ENCODE peak calls at places on chromosomes 7 and 10, in five cellular contexts. One of them, this sample, is unnamed.

GRCh38 chr10:124701038-124701365 is 43.2 kb downstream of the FAM53B start:
- DNase-seq in psoas muscle: peak
- DNase-seq in GM23338: no peak
- DNase-seq in heart left ventricle: no peak
- DNase-seq in aorta: peak
- DNase-seq in this sample: no peak

GRCh38 chr10:96334888-96335526 is 23.8 kb downstream of the OPALIN start:
- DNase-seq in psoas muscle: no peak
- DNase-seq in GM23338: peak
- DNase-seq in heart left ventricle: no peak
- DNase-seq in aorta: no peak
- DNase-seq in this sample: no peak

GRCh38 chr10:106320078-106320477 is 844.4 kb downstream of the SORCS1 start:
- DNase-seq in psoas muscle: no peak
- DNase-seq in GM23338: no peak
- DNase-seq in heart left ventricle: no peak
- DNase-seq in aorta: no peak
- DNase-seq in this sample: no peak

GRCh38 chr10:109647627-109648026 is 275.7 kb downstream of the XPNPEP1 start:
- DNase-seq in psoas muscle: no peak
- DNase-seq in GM23338: peak
- DNase-seq in heart left ventricle: no peak
- DNase-seq in aorta: no peak
- DNase-seq in this sample: no peak

GRCh38 chr10:1157615-1157933 is 101.4 kb downstream of the WDR37 start:
- DNase-seq in psoas muscle: no peak
- DNase-seq in GM23338: no peak
- DNase-seq in heart left ventricle: peak
- DNase-seq in aorta: no peak
- DNase-seq in this sample: no peak

GRCh38 chr7:16492513-16493062 is 27.1 kb upstream of the SOSTDC1 start:
- DNase-seq in psoas muscle: no peak
- DNase-seq in GM23338: no peak
- DNase-seq in heart left ventricle: no peak
- DNase-seq in aorta: no peak
- DNase-seq in this sample: no peak

GRCh38 chr10:17412323-17412722 is 42.1 kb downstream of the ST8SIA6 start:
- DNase-seq in psoas muscle: no peak
- DNase-seq in GM23338: peak
- DNase-seq in heart left ventricle: no peak
- DNase-seq in aorta: no peak
- DNase-seq in this sample: no peak

GRCh38 chr10:123129553-123130271 is 6.1 kb upstream of the HMX3 start:
- DNase-seq in psoas muscle: no peak
- DNase-seq in GM23338: no peak
- DNase-seq in heart left ventricle: no peak
- DNase-seq in aorta: no peak
- DNase-seq in this sample: no peak

GRCh38 chr10:13019280-13019679 is 17.8 kb upstream of the CCDC3 start:
- DNase-seq in psoas muscle: no peak
- DNase-seq in GM23338: no peak
- DNase-seq in heart left ventricle: no peak
- DNase-seq in aorta: no peak
- DNase-seq in this sample: no peak

GRCh38 chr10:130727766-130728490 is 583.6 kb downstream of the TCERG1L start:
- DNase-seq in psoas muscle: no peak
- DNase-seq in GM23338: no peak
- DNase-seq in heart left ventricle: no peak
- DNase-seq in aorta: no peak
- DNase-seq in this sample: no peak

GRCh38 chr10:7872041-7872442 is 53.7 kb downstream of the TAF3 start:
- DNase-seq in psoas muscle: no peak
- DNase-seq in GM23338: peak
- DNase-seq in heart left ventricle: no peak
- DNase-seq in aorta: no peak
- DNase-seq in this sample: no peak

GRCh38 chr10:10830316-10831061 is 187.2 kb upstream of the CELF2 start:
- DNase-seq in psoas muscle: no peak
- DNase-seq in GM23338: no peak
- DNase-seq in heart left ventricle: no peak
- DNase-seq in aorta: no peak
- DNase-seq in this sample: no peak

GRCh38 chr10:52226448-52226847 is 87.6 kb upstream of the DKK1 start:
- DNase-seq in psoas muscle: no peak
- DNase-seq in GM23338: no peak
- DNase-seq in heart left ventricle: no peak
- DNase-seq in aorta: no peak
- DNase-seq in this sample: no peak

GRCh38 chr10:30088178-30088577 is 28.8 kb upstream of the JCAD start:
- DNase-seq in psoas muscle: no peak
- DNase-seq in GM23338: peak
- DNase-seq in heart left ventricle: no peak
- DNase-seq in aorta: no peak
- DNase-seq in this sample: no peak

GRCh38 chr7:7567898-7568531 is 1.3 kb downstream of the MIOS start:
- DNase-seq in psoas muscle: no peak
- DNase-seq in GM23338: no peak
- DNase-seq in heart left ventricle: no peak
- DNase-seq in aorta: no peak
- DNase-seq in this sample: no peak

GRCh38 chr7:7566651-7567611 is at the start of gene MIOS:
- DNase-seq in psoas muscle: peak
- DNase-seq in GM23338: peak
- DNase-seq in heart left ventricle: peak
- DNase-seq in aorta: peak
- DNase-seq in this sample: peak

GRCh38 chr7:7569615-7570014 is 2.9 kb downstream of the MIOS start:
- DNase-seq in psoas muscle: no peak
- DNase-seq in GM23338: no peak
- DNase-seq in heart left ventricle: no peak
- DNase-seq in aorta: no peak
- DNase-seq in this sample: no peak

GRCh38 chr7:7569113-7569527 is 2.4 kb downstream of the MIOS start:
- DNase-seq in psoas muscle: no peak
- DNase-seq in GM23338: no peak
- DNase-seq in heart left ventricle: no peak
- DNase-seq in aorta: no peak
- DNase-seq in this sample: no peak

DNA sequence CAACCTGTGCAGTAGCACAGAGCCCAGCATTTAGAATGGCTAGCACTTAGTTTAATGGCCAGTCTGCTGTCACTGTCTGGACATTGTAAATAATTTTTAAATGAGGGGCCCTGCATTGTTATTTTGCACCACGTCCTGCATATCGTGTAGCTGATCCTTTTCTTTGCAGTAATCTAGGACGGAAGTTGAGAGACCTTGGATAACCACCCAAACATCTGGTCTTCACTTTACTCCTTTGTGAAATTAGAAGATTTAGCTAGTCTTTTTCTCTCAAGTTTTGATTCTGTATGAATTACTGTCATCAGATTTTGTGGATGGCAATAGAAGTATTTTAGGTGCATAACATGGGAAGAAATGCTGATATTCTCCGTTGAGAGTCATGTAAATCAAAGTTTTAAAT is 1.9 kb downstream of the MIOS start:
- DNase-seq in psoas muscle: no peak
- DNase-seq in GM23338: no peak
- DNase-seq in heart left ventricle: no peak
- DNase-seq in aorta: no peak
- DNase-seq in this sample: no peak
- H3K4me3 ChIP-seq in psoas muscle: peak
- H3K4me3 ChIP-seq in GM23338: peak
- H3K4me3 ChIP-seq in heart left ventricle: peak
- H3K4me3 ChIP-seq in aorta: no peak
- H3K4me3 ChIP-seq in this sample: peak

GRCh38 chr10:36030516-36030915 is 388.4 kb upstream of the FZD8 start:
- DNase-seq in psoas muscle: no peak
- DNase-seq in GM23338: no peak
- DNase-seq in heart left ventricle: no peak
- DNase-seq in aorta: no peak
- DNase-seq in this sample: no peak

GRCh38 chr10:36026656-36027390 is 384.7 kb upstream of the FZD8 start:
- DNase-seq in psoas muscle: no peak
- DNase-seq in GM23338: no peak
- DNase-seq in heart left ventricle: no peak
- DNase-seq in aorta: no peak
- DNase-seq in this sample: no peak

GRCh38 chr10:36021096-36021495 is 379.0 kb upstream of the FZD8 start:
- DNase-seq in psoas muscle: no peak
- DNase-seq in GM23338: no peak
- DNase-seq in heart left ventricle: no peak
- DNase-seq in aorta: no peak
- DNase-seq in this sample: no peak

GRCh38 chr10:36023939-36024338 is 381.8 kb upstream of the FZD8 start:
- DNase-seq in psoas muscle: no peak
- DNase-seq in GM23338: peak
- DNase-seq in heart left ventricle: no peak
- DNase-seq in aorta: peak
- DNase-seq in this sample: peak

GRCh38 chr10:36026081-36026480 is 384.0 kb upstream of the FZD8 start:
- DNase-seq in psoas muscle: no peak
- DNase-seq in GM23338: no peak
- DNase-seq in heart left ventricle: no peak
- DNase-seq in aorta: no peak
- DNase-seq in this sample: no peak
- H3K27ac ChIP-seq in psoas muscle: no peak
- H3K27ac ChIP-seq in GM23338: no peak
- H3K27ac ChIP-seq in heart left ventricle: no peak
- H3K27ac ChIP-seq in aorta: no peak
- H3K27ac ChIP-seq in this sample: no peak

GRCh38 chr10:55160904-55161303 is 359.9 kb upstream of the PCDH15 start:
- DNase-seq in psoas muscle: no peak
- DNase-seq in GM23338: no peak
- DNase-seq in heart left ventricle: no peak
- DNase-seq in aorta: no peak
- DNase-seq in this sample: no peak
- H3K4me3 ChIP-seq in psoas muscle: no peak
- H3K4me3 ChIP-seq in GM23338: peak
- H3K4me3 ChIP-seq in heart left ventricle: no peak
- H3K4me3 ChIP-seq in aorta: no peak
- H3K4me3 ChIP-seq in this sample: no peak

GRCh38 chr7:139720705-139721231 is 57.0 kb downstream of the HIPK2 start:
- DNase-seq in psoas muscle: no peak
- DNase-seq in GM23338: no peak
- DNase-seq in heart left ventricle: no peak
- DNase-seq in aorta: peak
- DNase-seq in this sample: no peak
- H3K27ac ChIP-seq in psoas muscle: peak
- H3K27ac ChIP-seq in GM23338: no peak
- H3K27ac ChIP-seq in heart left ventricle: no peak
- H3K27ac ChIP-seq in aorta: no peak
- H3K27ac ChIP-seq in this sample: peak